ENCODE peak calls at places on chromosomes 3 and 15, in nine cellular contexts. One of them, this sample, is unnamed.

GRCh38 chr3:99925584-99925983 is 107.9 kb downstream of the CMSS1 start:
- DNase-seq in suprapubic skin: no peak
- DNase-seq in spleen: no peak
- DNase-seq in GM12892: no peak
- DNase-seq in HCT116: no peak
- DNase-seq in Panc1: no peak
- DNase-seq in breast epithelium: no peak
- DNase-seq in endothelial cell of umbilical vein: peak; percentile 71
- DNase-seq in GM23338: no peak
- DNase-seq in this sample: peak; percentile 30

GRCh38 chr15:81758789-81759188 is 287.0 kb downstream of the MEX3B start:
- DNase-seq in suprapubic skin: no peak
- DNase-seq in spleen: no peak
- DNase-seq in GM12892: no peak
- DNase-seq in HCT116: no peak
- DNase-seq in Panc1: no peak
- DNase-seq in breast epithelium: no peak
- DNase-seq in endothelial cell of umbilical vein: no peak
- DNase-seq in GM23338: peak; percentile 32
- DNase-seq in this sample: no peak

GRCh38 chr15:63506537-63507035 is 2.2 kb downstream of the USP3 start:
- DNase-seq in suprapubic skin: no peak
- DNase-seq in spleen: no peak
- DNase-seq in GM12892: no peak
- DNase-seq in HCT116: no peak
- DNase-seq in Panc1: no peak
- DNase-seq in breast epithelium: no peak
- DNase-seq in endothelial cell of umbilical vein: peak; percentile 42
- DNase-seq in GM23338: no peak
- DNase-seq in this sample: no peak

GRCh38 chr3:51389423-51390183 is 1.5 kb upstream of the RBM15B start:
- DNase-seq in suprapubic skin: no peak
- DNase-seq in spleen: peak; percentile 84
- DNase-seq in GM12892: no peak
- DNase-seq in HCT116: no peak
- DNase-seq in Panc1: peak; percentile 10
- DNase-seq in breast epithelium: no peak
- DNase-seq in endothelial cell of umbilical vein: peak; percentile 53
- DNase-seq in GM23338: peak; percentile 85
- DNase-seq in this sample: peak; percentile 64

GRCh38 chr3:71817262-71817661 is 32.3 kb upstream of the PROK2 start:
- DNase-seq in suprapubic skin: no peak
- DNase-seq in spleen: no peak
- DNase-seq in GM12892: no peak
- DNase-seq in HCT116: no peak
- DNase-seq in Panc1: no peak
- DNase-seq in breast epithelium: no peak
- DNase-seq in endothelial cell of umbilical vein: no peak
- DNase-seq in GM23338: peak; percentile 57
- DNase-seq in this sample: no peak

GRCh38 chr3:98554580-98554979 is 22.8 kb downstream of the GPR15 start:
- DNase-seq in suprapubic skin: no peak
- DNase-seq in spleen: no peak
- DNase-seq in GM12892: no peak
- DNase-seq in HCT116: no peak
- DNase-seq in Panc1: no peak
- DNase-seq in breast epithelium: no peak
- DNase-seq in endothelial cell of umbilical vein: no peak
- DNase-seq in GM23338: no peak
- DNase-seq in this sample: no peak

GRCh38 chr3:133849346-133849745 is 43.7 kb downstream of the SRPRB start:
- DNase-seq in suprapubic skin: no peak
- DNase-seq in spleen: no peak
- DNase-seq in GM12892: no peak
- DNase-seq in HCT116: no peak
- DNase-seq in Panc1: no peak
- DNase-seq in breast epithelium: no peak
- DNase-seq in endothelial cell of umbilical vein: no peak
- DNase-seq in GM23338: no peak
- DNase-seq in this sample: no peak

GRCh38 chr3:174440350-174440716 is 418.8 kb upstream of the NAALADL2 start:
- DNase-seq in suprapubic skin: no peak
- DNase-seq in spleen: no peak
- DNase-seq in GM12892: no peak
- DNase-seq in HCT116: no peak
- DNase-seq in Panc1: no peak
- DNase-seq in breast epithelium: no peak
- DNase-seq in endothelial cell of umbilical vein: no peak
- DNase-seq in GM23338: peak; percentile 59
- DNase-seq in this sample: no peak

GRCh38 chr15:80730931-80731330 is 35.8 kb downstream of the ABHD17C start:
- DNase-seq in suprapubic skin: no peak
- DNase-seq in spleen: no peak
- DNase-seq in GM12892: no peak
- DNase-seq in HCT116: no peak
- DNase-seq in Panc1: no peak
- DNase-seq in breast epithelium: no peak
- DNase-seq in endothelial cell of umbilical vein: no peak
- DNase-seq in GM23338: no peak
- DNase-seq in this sample: no peak

GRCh38 chr15:85706779-85707518 is 87.8 kb downstream of the KLHL25 start:
- DNase-seq in suprapubic skin: no peak
- DNase-seq in spleen: no peak
- DNase-seq in GM12892: no peak
- DNase-seq in HCT116: no peak
- DNase-seq in Panc1: no peak
- DNase-seq in breast epithelium: no peak
- DNase-seq in endothelial cell of umbilical vein: peak; percentile 70
- DNase-seq in GM23338: no peak
- DNase-seq in this sample: no peak

GRCh38 chr3:71753716-71754609 is at the start of gene GPR27:
- DNase-seq in suprapubic skin: no peak
- DNase-seq in spleen: peak; percentile 84
- DNase-seq in GM12892: no peak
- DNase-seq in HCT116: no peak
- DNase-seq in Panc1: no peak
- DNase-seq in breast epithelium: no peak
- DNase-seq in endothelial cell of umbilical vein: peak; percentile 48
- DNase-seq in GM23338: peak; percentile 57
- DNase-seq in this sample: no peak

GRCh38 chr3:128867200-128868125 is 12.0 kb upstream of the ACAD9 start:
- DNase-seq in suprapubic skin: no peak
- DNase-seq in spleen: peak; percentile 9
- DNase-seq in GM12892: no peak
- DNase-seq in HCT116: no peak
- DNase-seq in Panc1: no peak
- DNase-seq in breast epithelium: peak; percentile 28
- DNase-seq in endothelial cell of umbilical vein: no peak
- DNase-seq in GM23338: no peak
- DNase-seq in this sample: no peak

GRCh38 chr3:194139085-194139976 is 3.4 kb downstream of the HES1 start:
- DNase-seq in suprapubic skin: no peak
- DNase-seq in spleen: no peak
- DNase-seq in GM12892: no peak
- DNase-seq in HCT116: no peak
- DNase-seq in Panc1: no peak
- DNase-seq in breast epithelium: no peak
- DNase-seq in endothelial cell of umbilical vein: peak; percentile 92
- DNase-seq in GM23338: peak; percentile 67
- DNase-seq in this sample: no peak

GRCh38 chr3:186452517-186452916 is 90.5 kb upstream of the DGKG start:
- DNase-seq in suprapubic skin: no peak
- DNase-seq in spleen: no peak
- DNase-seq in GM12892: no peak
- DNase-seq in HCT116: peak; percentile 21
- DNase-seq in Panc1: no peak
- DNase-seq in breast epithelium: no peak
- DNase-seq in endothelial cell of umbilical vein: no peak
- DNase-seq in GM23338: no peak
- DNase-seq in this sample: peak; percentile 64

GRCh38 chr3:69325151-69325550 is 60.7 kb downstream of the FRMD4B start:
- DNase-seq in suprapubic skin: no peak
- DNase-seq in spleen: no peak
- DNase-seq in GM12892: no peak
- DNase-seq in HCT116: no peak
- DNase-seq in Panc1: no peak
- DNase-seq in breast epithelium: no peak
- DNase-seq in endothelial cell of umbilical vein: no peak
- DNase-seq in GM23338: no peak
- DNase-seq in this sample: no peak

GRCh38 chr3:148466143-148466542 is 231.6 kb upstream of the AGTR1 start:
- DNase-seq in suprapubic skin: no peak
- DNase-seq in spleen: no peak
- DNase-seq in GM12892: no peak
- DNase-seq in HCT116: no peak
- DNase-seq in Panc1: no peak
- DNase-seq in breast epithelium: no peak
- DNase-seq in endothelial cell of umbilical vein: peak; percentile 56
- DNase-seq in GM23338: peak; percentile 21
- DNase-seq in this sample: no peak

GRCh38 chr3:28050895-28051294 is 190.5 kb upstream of the CMC1 start:
- DNase-seq in suprapubic skin: no peak
- DNase-seq in spleen: no peak
- DNase-seq in GM12892: no peak
- DNase-seq in HCT116: peak; percentile 73
- DNase-seq in Panc1: peak; percentile 53
- DNase-seq in breast epithelium: no peak
- DNase-seq in endothelial cell of umbilical vein: no peak
- DNase-seq in GM23338: no peak
- DNase-seq in this sample: no peak

DNA sequence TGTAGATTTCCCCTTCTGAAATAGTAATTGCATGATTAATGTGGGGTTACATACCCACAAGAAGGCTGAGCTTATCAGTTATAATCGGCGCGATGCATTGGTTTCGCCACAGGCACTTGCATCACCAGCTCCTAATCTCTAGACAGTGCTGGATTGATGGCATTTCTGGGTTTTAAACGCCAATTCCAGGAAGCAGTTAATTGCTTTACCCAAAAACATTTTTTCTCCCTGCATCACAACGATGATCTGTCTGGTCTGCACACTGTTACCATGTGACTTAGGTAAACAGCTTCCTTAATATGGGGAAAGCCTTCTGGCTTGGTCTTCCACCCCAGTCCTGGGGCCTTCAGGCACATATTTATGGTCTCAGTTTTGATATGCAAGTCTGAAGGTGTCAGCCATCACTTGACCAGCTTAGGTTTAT is 70.0 kb upstream of the HEG1 start:
- DNase-seq in suprapubic skin: no peak
- DNase-seq in spleen: no peak
- DNase-seq in GM12892: no peak
- DNase-seq in HCT116: no peak
- DNase-seq in Panc1: no peak
- DNase-seq in breast epithelium: no peak
- DNase-seq in endothelial cell of umbilical vein: no peak
- DNase-seq in GM23338: no peak
- DNase-seq in this sample: no peak
- TF ChIP-seq POLR2AphosphoS5 in suprapubic skin: no peak
- TF ChIP-seq POLR2AphosphoS5 in spleen: no peak
- TF ChIP-seq POLR2AphosphoS5 in GM12892: no peak
- TF ChIP-seq POLR2AphosphoS5 in HCT116: no peak
- TF ChIP-seq POLR2AphosphoS5 in Panc1: no peak
- TF ChIP-seq POLR2AphosphoS5 in breast epithelium: no peak
- TF ChIP-seq POLR2AphosphoS5 in endothelial cell of umbilical vein: no peak
- TF ChIP-seq POLR2AphosphoS5 in GM23338: no peak
- TF ChIP-seq POLR2AphosphoS5 in this sample: no peak

DNA sequence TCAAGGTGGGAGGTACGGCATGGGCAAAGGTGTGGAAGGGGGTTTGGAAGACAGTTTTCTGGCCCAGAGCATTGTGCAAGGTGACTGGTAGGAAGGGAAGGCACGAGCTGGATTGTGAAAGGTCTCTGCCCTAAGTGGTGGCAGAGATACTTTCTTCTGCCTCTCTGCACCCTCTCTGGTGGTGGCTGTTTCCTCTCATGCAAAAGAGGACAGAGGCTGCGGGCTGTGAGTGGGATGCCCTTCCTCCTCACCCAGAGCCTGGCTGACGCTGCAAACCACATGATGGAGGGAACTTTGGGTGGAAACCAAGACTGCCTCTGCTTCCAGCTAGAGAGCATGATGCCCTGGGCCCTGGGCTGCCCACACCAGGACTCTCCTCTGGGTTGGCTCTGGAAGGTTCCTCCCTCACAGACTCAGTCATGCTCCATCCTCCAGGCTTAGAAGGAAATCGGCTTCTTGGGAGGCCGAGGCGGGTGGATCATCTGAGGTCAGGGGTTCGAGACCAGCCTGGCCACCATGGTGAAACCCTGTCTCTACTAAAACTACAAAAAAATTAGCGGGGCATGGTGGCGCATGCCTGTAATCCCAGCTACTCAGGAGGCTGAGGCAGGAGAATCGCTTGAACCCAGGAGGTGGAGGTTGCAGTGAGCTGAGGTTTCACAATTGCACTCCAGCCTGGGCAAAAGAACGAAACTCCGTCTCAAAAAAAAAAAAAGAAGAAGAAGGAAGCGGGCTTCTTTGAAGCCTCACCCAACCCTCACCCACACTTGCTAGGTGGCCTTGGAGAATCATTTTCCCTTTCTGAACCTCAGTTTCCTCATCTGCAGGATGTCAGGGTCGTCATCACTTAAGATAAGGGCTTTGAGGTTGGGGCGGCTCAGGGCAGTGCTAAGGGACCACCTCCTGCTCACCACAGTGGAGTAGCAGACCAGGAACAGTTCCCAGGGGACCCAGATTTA is 8.3 kb downstream of the PSTPIP1 start:
- DNase-seq in suprapubic skin: no peak
- DNase-seq in spleen: peak; percentile 93
- DNase-seq in GM12892: no peak
- DNase-seq in HCT116: no peak
- DNase-seq in Panc1: no peak
- DNase-seq in breast epithelium: no peak
- DNase-seq in endothelial cell of umbilical vein: no peak
- DNase-seq in GM23338: no peak
- DNase-seq in this sample: peak; percentile 53
- TF ChIP-seq POLR2AphosphoS5 in suprapubic skin: no peak
- TF ChIP-seq POLR2AphosphoS5 in spleen: peak; percentile 74
- TF ChIP-seq POLR2AphosphoS5 in GM12892: no peak
- TF ChIP-seq POLR2AphosphoS5 in HCT116: no peak
- TF ChIP-seq POLR2AphosphoS5 in Panc1: no peak
- TF ChIP-seq POLR2AphosphoS5 in breast epithelium: no peak
- TF ChIP-seq POLR2AphosphoS5 in endothelial cell of umbilical vein: no peak
- TF ChIP-seq POLR2AphosphoS5 in GM23338: no peak
- TF ChIP-seq POLR2AphosphoS5 in this sample: no peak

GRCh38 chr15:52109559-52110451 is 2.8 kb downstream of the BCL2L10 start:
- DNase-seq in suprapubic skin: no peak
- DNase-seq in spleen: no peak
- DNase-seq in GM12892: no peak
- DNase-seq in HCT116: no peak
- DNase-seq in Panc1: no peak
- DNase-seq in breast epithelium: no peak
- DNase-seq in endothelial cell of umbilical vein: no peak
- DNase-seq in GM23338: no peak
- DNase-seq in this sample: no peak
- TF ChIP-seq POLR2AphosphoS5 in suprapubic skin: no peak
- TF ChIP-seq POLR2AphosphoS5 in spleen: no peak
- TF ChIP-seq POLR2AphosphoS5 in GM12892: peak; percentile 50
- TF ChIP-seq POLR2AphosphoS5 in HCT116: no peak
- TF ChIP-seq POLR2AphosphoS5 in Panc1: no peak
- TF ChIP-seq POLR2AphosphoS5 in breast epithelium: no peak
- TF ChIP-seq POLR2AphosphoS5 in endothelial cell of umbilical vein: no peak
- TF ChIP-seq POLR2AphosphoS5 in GM23338: no peak
- TF ChIP-seq POLR2AphosphoS5 in this sample: no peak

DNA sequence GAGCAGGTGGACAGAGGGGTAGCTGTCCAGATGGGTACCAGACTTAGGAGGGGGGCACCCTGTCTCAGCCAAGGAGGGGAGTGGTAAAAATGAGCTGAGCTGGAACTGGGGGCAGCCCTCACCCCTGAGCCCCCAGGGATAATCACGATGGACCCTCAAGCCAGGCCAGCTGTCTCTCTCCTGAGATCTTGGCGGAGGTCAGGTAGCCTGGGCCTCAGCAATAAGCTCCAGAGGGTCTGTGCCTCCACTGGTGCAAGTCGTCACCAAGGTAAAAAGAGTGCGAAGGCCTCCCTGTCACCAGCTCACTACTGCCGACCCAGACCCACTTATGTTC is 5.1 kb downstream of the SLC38A3 start:
- DNase-seq in suprapubic skin: no peak
- DNase-seq in spleen: no peak
- DNase-seq in GM12892: no peak
- DNase-seq in HCT116: no peak
- DNase-seq in Panc1: no peak
- DNase-seq in breast epithelium: no peak
- DNase-seq in endothelial cell of umbilical vein: no peak
- DNase-seq in GM23338: no peak
- DNase-seq in this sample: no peak
- TF ChIP-seq POLR2AphosphoS5 in suprapubic skin: no peak
- TF ChIP-seq POLR2AphosphoS5 in spleen: no peak
- TF ChIP-seq POLR2AphosphoS5 in GM12892: no peak
- TF ChIP-seq POLR2AphosphoS5 in HCT116: no peak
- TF ChIP-seq POLR2AphosphoS5 in Panc1: no peak
- TF ChIP-seq POLR2AphosphoS5 in breast epithelium: no peak
- TF ChIP-seq POLR2AphosphoS5 in endothelial cell of umbilical vein: no peak
- TF ChIP-seq POLR2AphosphoS5 in GM23338: no peak
- TF ChIP-seq POLR2AphosphoS5 in this sample: no peak

This sample was measured in stomach.